ENCODE peak calls at places on chromosomes 13 and 19, in nine cellular contexts. L, B, N, G, F, K, V, E and J are unnamed samples.

GRCh38 chr13:105655046-105655445 is 880.4 kb downstream of the EFNB2 start:
- DNase-seq in L (no peak), V (no peak), E (peak; percentile 19), K (peak; percentile 8), N (no peak), G (no peak), F (no peak), B (peak; percentile 90), J (no peak)

GRCh38 chr13:113373811-113374485 is 10.0 kb upstream of the GRTP1 start:
- DNase-seq in E (no peak), K (no peak), L (no peak), F (no peak), B (no peak), V (no peak), G (no peak), N (no peak), J (peak; percentile 49)

GRCh38 chr19:48000846-48001245 is 6.4 kb downstream of the ELSPBP1 start:
- DNase-seq in G (no peak), F (no peak), B (no peak), V (no peak), L (no peak), E (peak; percentile 97), K (no peak), N (no peak), J (no peak)

GRCh38 chr13:49840667-49841066 is 48.2 kb upstream of the KPNA3 start:
- DNase-seq in K (no peak), F (no peak), G (no peak), V (no peak), N (no peak), E (no peak), B (no peak), L (no peak), J (no peak)

GRCh38 chr19:38273499-38273898 is 9.1 kb downstream of the SPINT2 start:
- DNase-seq in F (no peak), G (no peak), K (no peak), V (no peak), N (no peak), E (no peak), B (no peak), L (no peak), J (no peak)

GRCh38 chr19:18737337-18737953 is 53.7 kb downstream of the COMP start:
- DNase-seq in L (no peak), B (no peak), K (no peak), F (no peak), E (no peak), V (no peak), G (no peak), N (no peak), J (no peak)

GRCh38 chr13:41017744-41018582 is 1.2 kb downstream of the ELF1 start:
- DNase-seq in E (no peak), F (no peak), B (no peak), N (no peak), V (no peak), K (no peak), L (no peak), G (peak; percentile 20), J (no peak)

GRCh38 chr19:11674067-11674492 is 64.7 kb downstream of the ZNF823 start:
- DNase-seq in E (no peak), G (no peak), N (no peak), B (no peak), K (no peak), V (no peak), F (no peak), L (no peak), J (no peak)

GRCh38 chr19:36032251-36033104 is at the start of gene CLIP3:
- DNase-seq in K (peak; percentile 32), N (peak; percentile 84), E (peak; percentile 23), G (peak; percentile 21), F (no peak), L (peak; percentile 49), V (no peak), B (peak; percentile 63), J (peak; percentile 91)

GRCh38 chr13:113323869-113324268 is 26.8 kb downstream of the LAMP1 start:
- DNase-seq in E (no peak), G (no peak), F (no peak), L (no peak), N (no peak), K (no peak), V (no peak), B (no peak), J (no peak)

GRCh38 chr19:8265872-8266271 is 42.3 kb downstream of the CD320 start:
- DNase-seq in L (no peak), N (no peak), K (no peak), B (no peak), E (no peak), V (no peak), G (no peak), F (no peak), J (no peak)

DNA sequence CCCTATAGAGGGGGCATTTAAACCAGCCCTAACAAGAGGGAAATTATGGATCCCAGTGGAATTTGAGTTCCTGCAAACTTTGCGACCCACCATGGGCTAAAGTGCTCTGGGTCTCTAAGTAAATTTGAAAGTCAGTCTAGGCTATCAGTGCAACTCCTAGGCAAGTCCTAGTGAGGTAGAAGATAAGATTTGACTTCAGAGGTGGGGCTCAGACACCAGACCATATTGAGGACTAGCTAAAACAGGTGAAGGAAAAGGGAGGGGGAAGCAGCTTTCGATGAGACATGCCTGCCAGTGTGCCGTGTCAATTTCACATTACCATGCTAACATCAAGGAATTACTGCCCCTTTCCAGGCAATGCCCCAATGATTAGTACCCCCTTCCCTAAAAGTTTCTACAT is 38.4 kb downstream of the CD320 start:
- DNase-seq in L (no peak), G (no peak), B (no peak), F (peak; percentile 11), K (no peak), V (no peak), E (no peak), N (no peak), J (no peak)
- H3K27ac ChIP-seq in L (peak overlapping the region; percentile 77), G (peak overlapping the region; percentile 88), B (no peak overlapping the region), F (no peak overlapping the region), K (no peak overlapping the region), V (no peak overlapping the region), E (no peak overlapping the region), N (no peak overlapping the region), J (peak overlapping the region; percentile 8)

GRCh38 chr13:77373541-77373940 is 46.6 kb upstream of the MYCBP2 start:
- DNase-seq in B (no peak), V (no peak), F (no peak), N (no peak), L (no peak), G (no peak), E (no peak), K (no peak), J (no peak)

GRCh38 chr13:77377016-77377415 is 50.1 kb upstream of the MYCBP2 start:
- DNase-seq in K (no peak), V (no peak), G (no peak), L (no peak), B (no peak), E (no peak), N (no peak), F (no peak), J (no peak)

GRCh38 chr13:77374339-77374738 is 47.4 kb upstream of the MYCBP2 start:
- DNase-seq in F (no peak), L (no peak), G (no peak), N (no peak), E (no peak), B (no peak), K (no peak), V (no peak), J (no peak)

GRCh38 chr13:77375554-77375953 is 48.7 kb upstream of the MYCBP2 start:
- DNase-seq in V (no peak), B (no peak), G (no peak), F (no peak), L (no peak), E (no peak), K (no peak), N (no peak), J (no peak)

DNA sequence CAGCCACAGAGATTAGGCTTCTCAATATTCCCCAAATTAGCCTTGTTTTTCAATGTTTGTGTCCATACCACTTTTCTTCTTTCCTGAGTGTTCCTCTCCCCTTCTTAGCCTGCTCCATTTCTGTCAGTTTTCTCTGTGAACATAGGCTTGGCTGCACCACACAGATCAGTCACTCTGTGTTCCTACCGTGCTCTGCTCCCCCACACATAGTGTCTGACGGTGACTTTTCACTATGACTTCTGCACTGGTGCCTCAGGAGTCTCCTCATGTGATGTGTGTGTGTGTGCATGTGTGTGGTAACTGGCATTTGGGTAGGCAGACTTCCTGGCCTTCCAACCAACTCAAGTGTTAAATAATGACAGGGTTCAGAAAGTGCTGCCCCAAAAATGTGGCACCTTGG is 47.9 kb upstream of the MYCBP2 start:
- DNase-seq in G (no peak), N (no peak), E (no peak), L (no peak), F (no peak), B (no peak), V (no peak), K (no peak), J (no peak)
- H3K27me3 ChIP-seq in G (no peaks in the 10 kb centered on the region), N (peaks cover 4% of the 10 kb centered on the region), E (no peaks in the 10 kb centered on the region), L (no peaks in the 10 kb centered on the region), F (no peaks in the 10 kb centered on the region), B (no peaks in the 10 kb centered on the region), V (no peaks in the 10 kb centered on the region), K (peaks cover 3% of the 10 kb centered on the region), J (no peaks in the 10 kb centered on the region)

GRCh38 chr19:13999085-13999484 is 7.0 kb downstream of the RFX1 start:
- DNase-seq in K (no peak), V (no peak), F (no peak), B (no peak), L (no peak), E (no peak), N (no peak), G (no peak), J (no peak)
- H3K27ac ChIP-seq in K (no peak overlapping the region), V (no peak overlapping the region), F (no peak overlapping the region), B (no peak overlapping the region), L (no peak overlapping the region), E (no peak overlapping the region), N (no peak overlapping the region), G (peak overlapping the region; percentile 43), J (no peak overlapping the region)

GRCh38 chr19:50926144-50926543 is 14.9 kb upstream of the KLK4 start:
- DNase-seq in G (no peak), N (no peak), E (no peak), B (no peak), V (no peak), K (no peak), L (no peak), F (no peak), J (no peak)

GRCh38 chr19:50924576-50924975 is 13.4 kb upstream of the KLK4 start:
- DNase-seq in L (no peak), G (no peak), B (no peak), K (no peak), E (no peak), F (no peak), V (no peak), N (no peak), J (no peak)

GRCh38 chr19:50922316-50922853 is 11.2 kb upstream of the KLK4 start:
- DNase-seq in F (peak; percentile 62), V (peak; percentile 23), K (peak; percentile 43), B (peak; percentile 73), G (peak; percentile 66), E (peak; percentile 95), N (peak; percentile 64), L (peak; percentile 75), J (peak; percentile 51)

GRCh38 chr19:50928841-50929240 is 17.6 kb upstream of the KLK4 start:
- DNase-seq in L (no peak), E (no peak), G (no peak), V (no peak), B (no peak), F (no peak), K (no peak), N (no peak), J (no peak)

DNA sequence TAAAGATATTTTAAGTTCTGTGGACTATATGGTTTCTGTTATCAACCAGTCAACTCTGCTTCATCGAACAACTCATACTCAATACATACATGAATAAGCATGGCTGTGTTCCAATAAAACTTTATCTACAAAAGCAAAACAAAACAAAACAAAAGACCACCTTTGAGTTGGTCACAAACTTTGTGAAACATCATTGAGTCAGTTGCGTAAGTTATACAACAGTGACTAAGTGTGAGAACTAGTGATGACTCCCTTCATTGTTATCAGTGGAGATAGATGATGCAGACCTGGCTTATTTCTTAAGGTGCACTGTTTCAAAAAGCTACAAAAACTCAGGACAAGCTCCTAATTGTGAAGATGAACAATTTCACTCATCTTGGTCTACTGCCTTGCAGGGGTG is 14.5 kb upstream of the KLK4 start:
- DNase-seq in F (no peak), G (no peak), E (no peak), V (no peak), K (no peak), L (no peak), N (no peak), B (no peak), J (no peak)
- H3K27me3 ChIP-seq in F (no peaks in the 10 kb centered on the region), G (peaks cover 3% of the 10 kb centered on the region), E (no peaks in the 10 kb centered on the region), V (peaks cover 6% of the 10 kb centered on the region), K (no peaks in the 10 kb centered on the region), L (no peaks in the 10 kb centered on the region), N (no peaks in the 10 kb centered on the region), B (no peaks in the 10 kb centered on the region), J (no peaks in the 10 kb centered on the region)